ENCODE peak calls at places on chromosome 21, in seven cellular contexts. One of them, this sample, is unnamed.

GRCh38 chr21:25895565-25896205 is 160.9 kb downstream of the GABPA start:
- DNase-seq in lower lobe of right lung: no peak
- DNase-seq in colonic mucosa: no peak
- DNase-seq in foreskin fibroblast: peak
- DNase-seq in OCI-LY7: peak
- DNase-seq in fibroblast of lung: peak
- DNase-seq in fibroblast of mammary gland: peak
- DNase-seq in this sample: peak

GRCh38 chr21:37615962-37616361 is 249.4 kb downstream of the DYRK1A start:
- DNase-seq in lower lobe of right lung: no peak
- DNase-seq in colonic mucosa: no peak
- DNase-seq in foreskin fibroblast: no peak
- DNase-seq in OCI-LY7: no peak
- DNase-seq in fibroblast of lung: no peak
- DNase-seq in fibroblast of mammary gland: no peak
- DNase-seq in this sample: no peak

GRCh38 chr21:36163780-36164426 is 7.3 kb downstream of the DOP1B start:
- DNase-seq in lower lobe of right lung: no peak
- DNase-seq in colonic mucosa: peak
- DNase-seq in foreskin fibroblast: no peak
- DNase-seq in OCI-LY7: no peak
- DNase-seq in fibroblast of lung: no peak
- DNase-seq in fibroblast of mammary gland: no peak
- DNase-seq in this sample: no peak

GRCh38 chr21:9758888-9759287 is 762.5 kb upstream of the TPTE start:
- DNase-seq in lower lobe of right lung: no peak
- DNase-seq in colonic mucosa: no peak
- DNase-seq in foreskin fibroblast: no peak
- DNase-seq in OCI-LY7: no peak
- DNase-seq in fibroblast of lung: no peak
- DNase-seq in fibroblast of mammary gland: no peak
- DNase-seq in this sample: no peak

GRCh38 chr21:41650526-41651145 is 116.2 kb downstream of the RIPK4 start:
- DNase-seq in lower lobe of right lung: no peak
- DNase-seq in colonic mucosa: no peak
- DNase-seq in foreskin fibroblast: no peak
- DNase-seq in OCI-LY7: no peak
- DNase-seq in fibroblast of lung: no peak
- DNase-seq in fibroblast of mammary gland: no peak
- DNase-seq in this sample: no peak

GRCh38 chr21:39523398-39523797 is 71.6 kb downstream of the SH3BGR start:
- DNase-seq in lower lobe of right lung: peak
- DNase-seq in colonic mucosa: peak
- DNase-seq in foreskin fibroblast: peak
- DNase-seq in OCI-LY7: no peak
- DNase-seq in fibroblast of lung: no peak
- DNase-seq in fibroblast of mammary gland: no peak
- DNase-seq in this sample: peak

GRCh38 chr21:24045775-24046215 is 1561.5 kb downstream of the MRPL39 start:
- DNase-seq in lower lobe of right lung: peak
- DNase-seq in colonic mucosa: peak
- DNase-seq in foreskin fibroblast: peak
- DNase-seq in OCI-LY7: no peak
- DNase-seq in fibroblast of lung: peak
- DNase-seq in fibroblast of mammary gland: peak
- DNase-seq in this sample: peak

GRCh38 chr21:34826818-34827217 is 158.0 kb downstream of the CLIC6 start:
- DNase-seq in lower lobe of right lung: no peak
- DNase-seq in colonic mucosa: no peak
- DNase-seq in foreskin fibroblast: no peak
- DNase-seq in OCI-LY7: no peak
- DNase-seq in fibroblast of lung: no peak
- DNase-seq in fibroblast of mammary gland: no peak
- DNase-seq in this sample: no peak

GRCh38 chr21:38323721-38324591 is 67.2 kb downstream of the KCNJ15 start:
- DNase-seq in lower lobe of right lung: no peak
- DNase-seq in colonic mucosa: no peak
- DNase-seq in foreskin fibroblast: peak
- DNase-seq in OCI-LY7: no peak
- DNase-seq in fibroblast of lung: peak
- DNase-seq in fibroblast of mammary gland: peak
- DNase-seq in this sample: peak

GRCh38 chr21:37483776-37484175 is 117.2 kb downstream of the DYRK1A start:
- DNase-seq in lower lobe of right lung: no peak
- DNase-seq in colonic mucosa: no peak
- DNase-seq in foreskin fibroblast: no peak
- DNase-seq in OCI-LY7: no peak
- DNase-seq in fibroblast of lung: no peak
- DNase-seq in fibroblast of mammary gland: no peak
- DNase-seq in this sample: no peak

GRCh38 chr21:41817877-41818855 is 51.3 kb upstream of the RIPK4 start:
- DNase-seq in lower lobe of right lung: no peak
- DNase-seq in colonic mucosa: no peak
- DNase-seq in foreskin fibroblast: no peak
- DNase-seq in OCI-LY7: no peak
- DNase-seq in fibroblast of lung: no peak
- DNase-seq in fibroblast of mammary gland: no peak
- DNase-seq in this sample: no peak

GRCh38 chr21:18142639-18143038 is 102.0 kb upstream of the CHODL start:
- DNase-seq in lower lobe of right lung: no peak
- DNase-seq in colonic mucosa: no peak
- DNase-seq in foreskin fibroblast: no peak
- DNase-seq in OCI-LY7: no peak
- DNase-seq in fibroblast of lung: no peak
- DNase-seq in fibroblast of mammary gland: no peak
- DNase-seq in this sample: no peak

GRCh38 chr21:34908424-34909055 is 140.6 kb downstream of the RUNX1 start:
- DNase-seq in lower lobe of right lung: no peak
- DNase-seq in colonic mucosa: peak
- DNase-seq in foreskin fibroblast: peak
- DNase-seq in OCI-LY7: no peak
- DNase-seq in fibroblast of lung: no peak
- DNase-seq in fibroblast of mammary gland: peak
- DNase-seq in this sample: peak

GRCh38 chr21:42855143-42855936 is 24.0 kb downstream of the WDR4 start:
- DNase-seq in lower lobe of right lung: peak
- DNase-seq in colonic mucosa: no peak
- DNase-seq in foreskin fibroblast: no peak
- DNase-seq in OCI-LY7: no peak
- DNase-seq in fibroblast of lung: no peak
- DNase-seq in fibroblast of mammary gland: no peak
- DNase-seq in this sample: no peak

GRCh38 chr21:42567181-42567560 is 53.5 kb downstream of the SLC37A1 start:
- DNase-seq in lower lobe of right lung: no peak
- DNase-seq in colonic mucosa: no peak
- DNase-seq in foreskin fibroblast: no peak
- DNase-seq in OCI-LY7: no peak
- DNase-seq in fibroblast of lung: no peak
- DNase-seq in fibroblast of mammary gland: no peak
- DNase-seq in this sample: no peak

GRCh38 chr21:41576010-41576615 is 68.2 kb upstream of the TMPRSS2 start:
- DNase-seq in lower lobe of right lung: no peak
- DNase-seq in colonic mucosa: no peak
- DNase-seq in foreskin fibroblast: no peak
- DNase-seq in OCI-LY7: no peak
- DNase-seq in fibroblast of lung: no peak
- DNase-seq in fibroblast of mammary gland: peak
- DNase-seq in this sample: no peak

GRCh38 chr21:41121785-41122415 is 46.1 kb upstream of the BACE2 start:
- DNase-seq in lower lobe of right lung: peak
- DNase-seq in colonic mucosa: peak
- DNase-seq in foreskin fibroblast: peak
- DNase-seq in OCI-LY7: peak
- DNase-seq in fibroblast of lung: peak
- DNase-seq in fibroblast of mammary gland: peak
- DNase-seq in this sample: peak

GRCh38 chr21:18840239-18840638 is 436.7 kb upstream of the TMPRSS15 start:
- DNase-seq in lower lobe of right lung: no peak
- DNase-seq in colonic mucosa: no peak
- DNase-seq in foreskin fibroblast: no peak
- DNase-seq in OCI-LY7: peak
- DNase-seq in fibroblast of lung: no peak
- DNase-seq in fibroblast of mammary gland: no peak
- DNase-seq in this sample: peak

GRCh38 chr21:26070822-26071425 is 99.6 kb downstream of the APP start:
- DNase-seq in lower lobe of right lung: peak
- DNase-seq in colonic mucosa: peak
- DNase-seq in foreskin fibroblast: peak
- DNase-seq in OCI-LY7: peak
- DNase-seq in fibroblast of lung: peak
- DNase-seq in fibroblast of mammary gland: peak
- DNase-seq in this sample: peak

GRCh38 chr21:41812679-41813078 is 45.8 kb upstream of the RIPK4 start:
- DNase-seq in lower lobe of right lung: no peak
- DNase-seq in colonic mucosa: no peak
- DNase-seq in foreskin fibroblast: no peak
- DNase-seq in OCI-LY7: no peak
- DNase-seq in fibroblast of lung: no peak
- DNase-seq in fibroblast of mammary gland: no peak
- DNase-seq in this sample: no peak

GRCh38 chr21:17523007-17523451 is 10.2 kb downstream of the CXADR start:
- DNase-seq in lower lobe of right lung: no peak
- DNase-seq in colonic mucosa: peak
- DNase-seq in foreskin fibroblast: no peak
- DNase-seq in OCI-LY7: no peak
- DNase-seq in fibroblast of lung: no peak
- DNase-seq in fibroblast of mammary gland: no peak
- DNase-seq in this sample: no peak

GRCh38 chr21:34878940-34879339 is 170.2 kb downstream of the RUNX1 start:
- DNase-seq in lower lobe of right lung: no peak
- DNase-seq in colonic mucosa: no peak
- DNase-seq in foreskin fibroblast: peak
- DNase-seq in OCI-LY7: no peak
- DNase-seq in fibroblast of lung: no peak
- DNase-seq in fibroblast of mammary gland: no peak
- DNase-seq in this sample: no peak

DNA sequence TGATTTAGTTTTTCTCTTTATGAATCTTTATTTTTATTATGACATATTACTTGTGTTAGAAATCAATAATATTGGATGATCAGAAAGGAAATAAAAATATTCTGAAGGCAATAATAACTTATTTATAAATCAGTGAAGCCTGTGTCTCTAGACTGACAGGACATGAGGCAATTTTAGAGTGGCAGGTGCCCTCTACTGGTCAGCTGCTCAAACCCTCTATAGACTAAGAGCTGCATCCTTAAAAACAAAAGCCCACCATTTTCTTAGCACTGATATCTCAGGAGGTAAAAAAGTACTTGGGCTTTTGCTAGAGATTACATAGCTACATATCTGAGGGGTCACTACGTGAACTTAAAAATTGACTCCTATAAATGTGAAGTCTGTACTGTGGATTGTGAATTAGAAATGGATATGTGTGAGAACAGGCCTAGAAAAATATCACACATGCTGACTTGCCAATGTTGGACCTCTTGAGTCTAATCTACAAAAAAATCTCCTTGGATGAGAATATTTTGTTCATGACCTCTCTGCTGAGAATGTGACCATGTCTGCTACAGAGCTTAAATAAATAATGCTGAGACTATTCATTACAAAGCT is 597.9 kb upstream of the ADAMTS5 start:
- DNase-seq in lower lobe of right lung: no peak
- DNase-seq in colonic mucosa: peak
- DNase-seq in foreskin fibroblast: peak
- DNase-seq in OCI-LY7: peak
- DNase-seq in fibroblast of lung: peak
- DNase-seq in fibroblast of mammary gland: peak
- DNase-seq in this sample: peak
- TF ChIP-seq CTCF in lower lobe of right lung: peak
- TF ChIP-seq CTCF in colonic mucosa: peak
- TF ChIP-seq CTCF in foreskin fibroblast: peak
- TF ChIP-seq CTCF in OCI-LY7: peak
- TF ChIP-seq CTCF in fibroblast of lung: peak
- TF ChIP-seq CTCF in fibroblast of mammary gland: peak
- TF ChIP-seq CTCF in this sample: peak

GRCh38 chr21:44748621-44749020 is 37.2 kb upstream of the TSPEAR start:
- DNase-seq in lower lobe of right lung: no peak
- DNase-seq in colonic mucosa: no peak
- DNase-seq in foreskin fibroblast: no peak
- DNase-seq in OCI-LY7: no peak
- DNase-seq in fibroblast of lung: no peak
- DNase-seq in fibroblast of mammary gland: no peak
- DNase-seq in this sample: no peak
- H3K4me3 ChIP-seq in lower lobe of right lung: no peak
- H3K4me3 ChIP-seq in colonic mucosa: no peak
- H3K4me3 ChIP-seq in foreskin fibroblast: no peak
- H3K4me3 ChIP-seq in OCI-LY7: no peak
- H3K4me3 ChIP-seq in fibroblast of lung: no peak
- H3K4me3 ChIP-seq in fibroblast of mammary gland: no peak
- H3K4me3 ChIP-seq in this sample: no peak

GRCh38 chr21:29851611-29852010 is 88.2 kb downstream of the GRIK1 start:
- DNase-seq in lower lobe of right lung: no peak
- DNase-seq in colonic mucosa: no peak
- DNase-seq in foreskin fibroblast: no peak
- DNase-seq in OCI-LY7: no peak
- DNase-seq in fibroblast of lung: no peak
- DNase-seq in fibroblast of mammary gland: no peak
- DNase-seq in this sample: no peak

GRCh38 chr21:29854795-29855194 is 85.0 kb downstream of the GRIK1 start:
- DNase-seq in lower lobe of right lung: no peak
- DNase-seq in colonic mucosa: no peak
- DNase-seq in foreskin fibroblast: no peak
- DNase-seq in OCI-LY7: no peak
- DNase-seq in fibroblast of lung: no peak
- DNase-seq in fibroblast of mammary gland: no peak
- DNase-seq in this sample: no peak

GRCh38 chr21:29843818-29844217 is 96.0 kb downstream of the GRIK1 start:
- DNase-seq in lower lobe of right lung: no peak
- DNase-seq in colonic mucosa: no peak
- DNase-seq in foreskin fibroblast: no peak
- DNase-seq in OCI-LY7: no peak
- DNase-seq in fibroblast of lung: no peak
- DNase-seq in fibroblast of mammary gland: no peak
- DNase-seq in this sample: no peak

DNA sequence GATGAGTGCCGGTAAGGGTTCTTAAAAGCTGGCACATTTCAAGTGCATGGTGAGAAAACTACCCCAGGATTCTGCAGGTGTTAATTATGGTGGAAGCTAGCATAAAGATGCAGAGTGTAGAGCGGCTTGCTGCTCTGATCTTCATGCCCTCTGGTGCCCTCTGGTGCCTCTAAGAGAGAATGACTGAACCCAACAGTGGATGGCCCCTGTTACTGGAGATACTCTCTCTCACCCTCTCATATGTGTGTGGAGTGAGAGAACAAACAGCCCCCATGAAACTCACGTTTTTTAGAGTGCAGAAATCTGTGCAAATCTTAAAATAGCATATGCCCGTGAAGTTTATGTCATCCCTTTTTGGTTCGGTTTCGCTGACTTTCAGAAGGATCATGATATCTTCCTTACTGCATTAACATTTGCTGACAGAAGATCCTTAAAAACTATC is 90.0 kb downstream of the GRIK1 start:
- DNase-seq in lower lobe of right lung: no peak
- DNase-seq in colonic mucosa: peak
- DNase-seq in foreskin fibroblast: peak
- DNase-seq in OCI-LY7: peak
- DNase-seq in fibroblast of lung: peak
- DNase-seq in fibroblast of mammary gland: peak
- DNase-seq in this sample: peak
- TF ChIP-seq CTCF in lower lobe of right lung: peak
- TF ChIP-seq CTCF in colonic mucosa: peak
- TF ChIP-seq CTCF in foreskin fibroblast: peak
- TF ChIP-seq CTCF in OCI-LY7: peak
- TF ChIP-seq CTCF in fibroblast of lung: peak
- TF ChIP-seq CTCF in fibroblast of mammary gland: peak
- TF ChIP-seq CTCF in this sample: peak

GRCh38 chr21:21000576-21001175 is 2.5 kb downstream of the NCAM2 start:
- DNase-seq in lower lobe of right lung: no peak
- DNase-seq in colonic mucosa: no peak
- DNase-seq in foreskin fibroblast: no peak
- DNase-seq in OCI-LY7: no peak
- DNase-seq in fibroblast of lung: no peak
- DNase-seq in fibroblast of mammary gland: no peak
- DNase-seq in this sample: no peak
- H3K4me3 ChIP-seq in lower lobe of right lung: no peak
- H3K4me3 ChIP-seq in colonic mucosa: no peak
- H3K4me3 ChIP-seq in foreskin fibroblast: no peak
- H3K4me3 ChIP-seq in OCI-LY7: no peak
- H3K4me3 ChIP-seq in fibroblast of lung: no peak
- H3K4me3 ChIP-seq in fibroblast of mammary gland: no peak
- H3K4me3 ChIP-seq in this sample: no peak

This sample was measured in fibroblast of pulmonary artery.